ENCODE peak calls at places on chromosomes 6 and 20, in eight cellular contexts. N is GM06990; M is right cardiac atrium; U is cardiac muscle cell; L is neural progenitor cell; J is fibroblast of lung; R is colonic mucosa; A is CD8-positive, alpha-beta memory T cell. P is an unnamed sample. For H3K27me3, the result is how much of the 10 kb centered on the place peaks cover.

GRCh38 chr6:53803081-53803860 is 8.5 kb downstream of the LRRC1 start:
- DNase-seq in N (no peak), M (no peak), U (no peak), L (no peak), J (peak), R (no peak), A (no peak), P (no peak)

GRCh38 chr20:36251426-36251825 is 15.1 kb downstream of the AAR2 start:
- DNase-seq in N (no peak), M (no peak), U (no peak), L (peak), J (no peak), R (no peak), A (no peak), P (no peak)

GRCh38 chr20:47620808-47621805 is 119.4 kb downstream of the NCOA3 start:
- DNase-seq in N (peak), M (no peak), U (peak), L (peak), J (peak), R (no peak), A (peak), P (no peak)

GRCh38 chr20:16761305-16761829 is 13.2 kb downstream of the OTOR start:
- DNase-seq in N (no peak), M (no peak), U (peak), L (peak), J (peak), R (peak), A (peak), P (no peak)

GRCh38 chr20:12177657-12178293 is 260.1 kb downstream of the BTBD3 start:
- DNase-seq in N (no peak), M (no peak), U (no peak), L (no peak), J (no peak), R (peak), A (no peak), P (no peak)

GRCh38 chr6:122374307-122374706 is 25.1 kb upstream of the HSF2 start:
- DNase-seq in N (no peak), M (no peak), U (no peak), L (no peak), J (no peak), R (no peak), A (no peak), P (no peak)

GRCh38 chr6:167670938-167671338 is 155.8 kb upstream of the AFDN start:
- DNase-seq in N (no peak), M (no peak), U (no peak), L (no peak), J (no peak), R (no peak), A (no peak), P (no peak)

GRCh38 chr6:31967926-31968320 is 4.0 kb downstream of the DXO start:
- DNase-seq in N (no peak), M (peak), U (no peak), L (no peak), J (no peak), R (no peak), A (no peak), P (peak)

GRCh38 chr20:8671366-8671943 is 397.4 kb upstream of the PLCB4 start:
- DNase-seq in N (no peak), M (no peak), U (no peak), L (no peak), J (no peak), R (no peak), A (no peak), P (no peak)

GRCh38 chr20:46592580-46593362 is 42.3 kb upstream of the OCSTAMP start:
- DNase-seq in N (no peak), M (no peak), U (no peak), L (no peak), J (no peak), R (no peak), A (no peak), P (no peak)

GRCh38 chr20:23366384-23366783 is 4.4 kb downstream of the GZF1 start:
- DNase-seq in N (no peak), M (no peak), U (no peak), L (no peak), J (peak), R (no peak), A (no peak), P (no peak)

GRCh38 chr6:122491915-122492537 is 20.4 kb upstream of the SERINC1 start:
- DNase-seq in N (no peak), M (peak), U (no peak), L (peak), J (peak), R (peak), A (peak), P (peak)

GRCh38 chr6:16774437-16774836 is 13.2 kb upstream of the ATXN1 start:
- DNase-seq in N (no peak), M (no peak), U (no peak), L (no peak), J (no peak), R (no peak), A (no peak), P (no peak)

GRCh38 chr6:162856885-162857284 is 129.1 kb downstream of the PACRG start:
- DNase-seq in N (no peak), M (no peak), U (peak), L (peak), J (peak), R (no peak), A (no peak), P (no peak)

GRCh38 chr6:14353798-14354197 is 236.2 kb downstream of the CD83 start:
- DNase-seq in N (no peak), M (no peak), U (no peak), L (no peak), J (no peak), R (no peak), A (no peak), P (no peak)

GRCh38 chr6:77456531-77457248 is 6.6 kb downstream of the HTR1B start:
- DNase-seq in N (no peak), M (no peak), U (no peak), L (no peak), J (peak), R (no peak), A (no peak), P (no peak)

DNA sequence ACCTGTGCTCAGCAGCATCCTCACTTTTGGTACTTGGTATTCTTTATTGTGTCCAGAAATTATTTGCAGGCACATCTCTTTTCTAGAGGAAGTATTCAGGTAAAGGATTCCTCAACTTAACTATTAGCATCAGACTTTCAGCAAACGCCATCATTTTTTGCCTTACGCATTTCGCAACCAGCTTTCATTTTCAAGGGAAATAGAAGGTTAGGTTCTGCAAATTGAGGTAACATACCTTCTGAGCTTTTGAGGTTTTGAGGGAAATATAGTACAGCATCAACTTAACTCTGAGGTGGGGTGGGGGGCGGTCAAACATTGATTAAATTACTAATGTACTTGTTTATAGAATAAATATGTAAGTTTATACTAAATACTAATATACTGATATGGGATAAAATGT is 243.6 kb upstream of the RIMS1 start:
- DNase-seq in N (no peak), M (no peak), U (no peak), L (no peak), J (no peak), R (no peak), A (no peak), P (no peak)
- H3K27me3 ChIP-seq in N (under half), M (under half), U (under half), L (under half), J (under half), R (under half), A (under half), P (under half)

GRCh38 chr6:117143647-117144046 is 121.7 kb upstream of the VGLL2 start:
- DNase-seq in N (no peak), M (no peak), U (no peak), L (no peak), J (no peak), R (no peak), A (no peak), P (no peak)
- H3K27me3 ChIP-seq in N (under half), M (under half), U (under half), L (under half), J (under half), R (under half), A (under half), P (under half)

DNA sequence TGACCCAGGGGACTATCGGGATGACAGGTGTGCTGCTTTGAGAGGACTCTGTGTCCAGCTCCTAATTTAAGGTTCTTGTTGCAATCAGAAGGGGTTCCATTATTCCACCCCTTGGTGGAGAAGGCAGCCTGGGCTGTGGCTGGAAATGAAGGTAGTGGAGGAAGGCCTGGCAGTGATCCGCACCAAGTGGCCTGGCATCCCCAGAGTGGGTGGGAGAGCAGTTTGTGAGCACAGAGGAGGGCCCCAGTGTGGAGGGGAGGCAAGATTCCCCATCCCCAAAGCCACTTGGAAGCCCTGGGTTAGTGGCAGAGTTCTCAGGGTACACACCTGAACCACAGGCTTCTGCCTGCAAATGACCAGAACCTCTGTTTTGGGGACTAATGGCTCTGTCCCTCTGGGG is 2.3 kb downstream of the TGM3 start:
- DNase-seq in N (no peak), M (no peak), U (no peak), L (no peak), J (no peak), R (no peak), A (no peak), P (no peak)
- H3K27me3 ChIP-seq in N (under half), M (under half), U (under half), L (under half), J (under half), R (under half), A (under half), P (under half)

DNA sequence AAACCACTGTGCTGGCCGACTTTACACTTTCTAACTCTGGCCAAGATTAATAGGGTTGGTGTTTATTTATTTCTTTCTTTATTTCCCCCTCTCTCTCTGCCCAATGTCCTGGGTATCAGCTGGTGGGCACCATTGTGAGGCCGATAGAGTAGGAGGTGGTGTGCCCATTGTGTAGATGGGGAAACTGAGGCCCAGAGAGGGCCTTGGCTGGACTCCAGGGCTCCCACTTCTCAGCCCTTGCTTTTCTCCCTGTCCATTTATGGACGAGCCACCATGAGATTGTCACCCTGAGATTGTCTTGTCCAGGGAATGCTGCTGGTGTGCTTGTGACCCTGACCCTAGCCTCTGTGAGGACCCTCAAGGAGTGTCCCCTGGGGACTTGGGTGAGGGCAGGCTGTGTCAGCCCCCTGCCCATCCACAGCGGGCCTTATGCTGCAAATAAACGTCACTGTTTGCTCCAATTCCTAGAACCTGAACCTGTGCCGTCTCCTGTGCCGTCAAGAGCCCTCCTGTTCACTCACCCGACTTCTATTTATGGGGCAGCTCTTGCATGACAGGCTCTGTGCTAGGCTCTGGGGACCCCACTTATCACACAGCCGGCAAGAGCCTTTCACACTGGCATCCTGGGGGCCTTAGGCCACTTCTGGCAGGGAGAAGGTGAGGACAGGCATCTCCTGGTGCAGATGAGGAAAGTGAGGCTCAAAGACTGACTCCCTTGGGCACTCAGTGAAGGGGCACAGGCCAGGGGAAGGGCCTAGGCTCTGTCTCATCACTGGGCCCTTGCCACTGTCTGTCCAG is 24.8 kb downstream of the SUN5 start:
- DNase-seq in N (no peak), M (no peak), U (no peak), L (no peak), J (no peak), R (no peak), A (no peak), P (peak)
- H3K27me3 ChIP-seq in N (under half), M (under half), U (under half), L (under half), J (under half), R (under half), A (under half), P (under half)

GRCh38 chr20:45467172-45467571 is 2.4 kb upstream of the WFDC2 start:
- DNase-seq in N (no peak), M (no peak), U (no peak), L (no peak), J (no peak), R (no peak), A (no peak), P (no peak)

GRCh38 chr20:45470262-45470931 is 844 bp downstream of the WFDC2 start:
- DNase-seq in N (peak), M (peak), U (peak), L (peak), J (no peak), R (peak), A (no peak), P (no peak)

GRCh38 chr20:45469336-45470261 is at the start of gene WFDC2:
- DNase-seq in N (no peak), M (peak), U (peak), L (peak), J (no peak), R (peak), A (no peak), P (no peak)

GRCh38 chr20:45465492-45466266 is 3.9 kb upstream of the WFDC2 start:
- DNase-seq in N (no peak), M (no peak), U (no peak), L (no peak), J (no peak), R (peak), A (no peak), P (no peak)

GRCh38 chr20:45467861-45468260 is 1.7 kb upstream of the WFDC2 start:
- DNase-seq in N (no peak), M (no peak), U (no peak), L (no peak), J (no peak), R (peak), A (no peak), P (no peak)
- H3K27me3 ChIP-seq in N (under half), M (under half), U (under half), L (half or more), J (under half), R (under half), A (under half), P (under half)

DNA sequence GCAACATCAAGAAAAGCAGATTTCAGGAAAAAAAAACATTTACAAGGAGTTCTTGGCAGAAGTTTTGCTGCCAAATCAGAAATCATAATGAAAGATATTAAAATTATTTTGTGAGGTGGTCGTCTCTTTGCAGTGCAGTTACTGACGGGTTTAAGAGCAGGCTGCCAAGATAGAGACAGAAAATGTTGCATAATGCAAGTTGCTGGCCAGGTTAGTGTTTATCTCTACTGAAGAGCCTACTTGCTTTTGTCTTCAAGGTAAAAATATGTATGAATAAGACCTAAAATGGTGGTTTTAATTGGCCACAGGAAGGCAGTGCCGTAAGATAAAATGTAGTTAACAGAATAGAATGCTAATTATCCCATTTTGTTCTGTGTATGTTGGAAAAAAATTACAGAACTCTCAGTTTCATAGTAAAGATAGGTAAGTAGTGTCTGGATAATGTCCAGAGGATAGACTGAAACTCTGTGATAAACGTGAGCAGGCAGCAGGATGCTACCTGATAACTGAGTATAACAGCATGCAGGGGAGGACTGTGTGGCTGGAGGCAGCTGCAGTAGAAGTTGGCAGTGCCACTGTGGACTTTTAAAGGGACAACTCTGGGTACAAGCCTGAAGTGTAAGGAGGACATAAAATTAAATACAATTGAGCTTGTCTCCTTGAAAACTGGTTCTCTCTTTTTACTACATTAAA is 13.9 kb downstream of the FOXO3 start:
- DNase-seq in N (no peak), M (no peak), U (no peak), L (no peak), J (no peak), R (no peak), A (no peak), P (no peak)
- H3K27me3 ChIP-seq in N (under half), M (under half), U (under half), L (under half), J (under half), R (under half), A (under half), P (under half)

GRCh38 chr6:107784669-107785068 is 39.4 kb downstream of the SCML4 start:
- DNase-seq in N (no peak), M (no peak), U (no peak), L (no peak), J (no peak), R (no peak), A (no peak), P (no peak)

GRCh38 chr6:107786179-107786578 is 37.9 kb downstream of the SCML4 start:
- DNase-seq in N (no peak), M (no peak), U (no peak), L (no peak), J (no peak), R (no peak), A (peak), P (no peak)

GRCh38 chr6:107786709-107787588 is 37.2 kb downstream of the SCML4 start:
- DNase-seq in N (peak), M (no peak), U (peak), L (no peak), J (no peak), R (no peak), A (peak), P (peak)

GRCh38 chr6:107789361-107789760 is 34.8 kb downstream of the SCML4 start:
- DNase-seq in N (no peak), M (no peak), U (no peak), L (no peak), J (no peak), R (no peak), A (no peak), P (no peak)

DNA sequence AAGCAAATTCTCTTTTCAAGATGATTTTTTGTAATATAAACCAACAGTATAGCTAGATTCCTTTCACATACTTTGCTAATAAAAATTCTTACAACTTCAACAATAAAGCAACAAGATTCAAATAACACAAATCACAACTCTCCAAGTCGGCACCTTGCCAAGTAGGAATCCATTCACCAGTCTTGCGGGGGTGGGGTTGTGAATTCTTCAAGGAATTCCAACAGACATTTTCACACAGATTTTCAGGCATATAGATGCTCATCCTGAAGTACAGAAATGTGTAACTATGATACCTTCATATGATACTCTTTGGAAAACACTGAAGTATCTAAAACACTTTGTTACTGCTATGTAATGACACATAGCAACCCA is 36.5 kb downstream of the SCML4 start:
- DNase-seq in N (no peak), M (no peak), U (no peak), L (no peak), J (no peak), R (no peak), A (no peak), P (no peak)
- H3K27me3 ChIP-seq in N (under half), M (under half), U (under half), L (under half), J (under half), R (under half), A (under half), P (under half)

GRCh38 chr6:34129753-34130152 is 16.1 kb downstream of the GRM4 start:
- DNase-seq in N (no peak), M (no peak), U (no peak), L (no peak), J (no peak), R (no peak), A (no peak), P (no peak)
- H3K27me3 ChIP-seq in N (under half), M (under half), U (under half), L (under half), J (under half), R (under half), A (under half), P (under half)

DNA sequence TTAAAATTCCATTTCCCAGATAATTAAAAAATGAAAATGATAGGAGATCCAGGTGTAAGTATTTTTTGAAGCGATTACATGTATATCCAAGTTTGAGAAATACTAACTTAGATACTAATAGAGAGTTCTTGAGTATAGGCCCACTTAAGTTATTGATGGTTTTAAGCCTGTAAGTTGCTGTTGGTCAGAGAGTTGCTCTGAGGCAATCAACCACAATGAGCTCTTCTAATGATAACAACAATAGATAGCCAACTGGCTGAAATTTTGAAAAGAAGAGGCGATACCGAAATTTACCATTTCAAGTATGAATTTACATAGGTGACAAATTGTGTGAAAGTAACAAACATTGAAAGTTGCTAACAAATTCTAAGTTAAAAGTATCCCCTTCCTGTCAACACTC is 209.5 kb downstream of the MANEA start:
- DNase-seq in N (no peak), M (no peak), U (no peak), L (no peak), J (no peak), R (no peak), A (no peak), P (no peak)
- H3K27me3 ChIP-seq in N (under half), M (under half), U (under half), L (under half), J (under half), R (under half), A (under half), P (under half)

GRCh38 chr6:25035451-25036435 is 100.0 kb upstream of the RIPOR2 start:
- DNase-seq in N (no peak), M (no peak), U (peak), L (no peak), J (no peak), R (no peak), A (no peak), P (no peak)

GRCh38 chr6:25032964-25033363 is 97.2 kb upstream of the RIPOR2 start:
- DNase-seq in N (no peak), M (no peak), U (no peak), L (no peak), J (no peak), R (no peak), A (no peak), P (no peak)

GRCh38 chr6:25036461-25036860 is 100.7 kb upstream of the RIPOR2 start:
- DNase-seq in N (no peak), M (no peak), U (no peak), L (no peak), J (no peak), R (no peak), A (no peak), P (no peak)

GRCh38 chr6:25038300-25038699 is 102.5 kb upstream of the RIPOR2 start:
- DNase-seq in N (no peak), M (no peak), U (no peak), L (no peak), J (no peak), R (no peak), A (no peak), P (no peak)

GRCh38 chr6:25034477-25034876 is 98.7 kb upstream of the RIPOR2 start:
- DNase-seq in N (no peak), M (no peak), U (no peak), L (no peak), J (no peak), R (no peak), A (no peak), P (no peak)
- H3K27me3 ChIP-seq in N (under half), M (under half), U (under half), L (under half), J (under half), R (under half), A (under half), P (under half)

P was measured in spleen.